ENCODE peak calls at places on chromosome 17, in nine cellular contexts. T is transverse colon, Q is right lobe of liver, F is stomach, A is heart left ventricle, H is uterus, E is body of pancreas, O is prostate gland, W is ovary. R is an unnamed sample. For H3K4me1, the result is how much of the 10 kb centered on the place peaks cover.

GRCh38 chr17:39696731-39697130 is 3.1 kb upstream of the ERBB2 start:
- DNase-seq in O (no peak), Q (no peak), H (no peak), T (no peak), W (no peak), F (no peak), E (no peak), A (no peak), R (no peak)

GRCh38 chr17:42243493-42243982 is 32.7 kb downstream of the STAT5B start:
- DNase-seq in Q (no peak), H (no peak), W (no peak), O (no peak), E (no peak), A (no peak), F (no peak), T (no peak), R (no peak)

GRCh38 chr17:32385971-32386370 is 36.0 kb downstream of the ZNF207 start:
- DNase-seq in A (no peak), Q (no peak), H (no peak), F (no peak), T (no peak), O (no peak), E (no peak), W (no peak), R (no peak)

GRCh38 chr17:37826497-37827115 is 81.7 kb upstream of the HNF1B start:
- DNase-seq in F (no peak), H (no peak), O (no peak), W (no peak), T (no peak), A (peak), E (no peak), Q (no peak), R (no peak)

GRCh38 chr17:41678907-41679739 is 9.6 kb upstream of the EIF1 start:
- DNase-seq in E (no peak), T (no peak), H (no peak), Q (no peak), O (no peak), F (no peak), W (no peak), A (no peak), R (no peak)

GRCh38 chr17:40339068-40339699 is 25.4 kb downstream of the GJD3 start:
- DNase-seq in F (no peak), W (peak), H (no peak), O (no peak), A (no peak), Q (no peak), T (peak), E (no peak), R (no peak)

GRCh38 chr17:75535119-75535537 is 9.6 kb downstream of the LLGL2 start:
- DNase-seq in O (no peak), H (no peak), Q (no peak), W (no peak), F (peak), T (peak), A (no peak), E (no peak), R (no peak)

GRCh38 chr17:4142107-4142900 is 526 bp downstream of the ZZEF1 start:
- DNase-seq in F (peak), A (peak), T (peak), O (no peak), H (no peak), E (peak), W (peak), Q (peak), R (no peak)

GRCh38 chr17:80817861-80818260 is 173.8 kb upstream of the CHMP6 start:
- DNase-seq in O (no peak), A (no peak), T (no peak), F (no peak), E (no peak), H (no peak), Q (no peak), W (no peak), R (no peak)

GRCh38 chr17:80820331-80820730 is 171.3 kb upstream of the CHMP6 start:
- DNase-seq in Q (no peak), W (no peak), T (no peak), F (no peak), O (no peak), H (no peak), A (no peak), E (no peak), R (no peak)

GRCh38 chr17:80817321-80817845 is 174.3 kb upstream of the CHMP6 start:
- DNase-seq in O (no peak), W (peak), E (peak), A (no peak), F (no peak), H (no peak), Q (no peak), T (no peak), R (no peak)

GRCh38 chr17:80819422-80820164 is 172.0 kb upstream of the CHMP6 start:
- DNase-seq in A (no peak), Q (peak), O (no peak), E (no peak), H (no peak), T (peak), W (peak), F (no peak), R (no peak)

DNA sequence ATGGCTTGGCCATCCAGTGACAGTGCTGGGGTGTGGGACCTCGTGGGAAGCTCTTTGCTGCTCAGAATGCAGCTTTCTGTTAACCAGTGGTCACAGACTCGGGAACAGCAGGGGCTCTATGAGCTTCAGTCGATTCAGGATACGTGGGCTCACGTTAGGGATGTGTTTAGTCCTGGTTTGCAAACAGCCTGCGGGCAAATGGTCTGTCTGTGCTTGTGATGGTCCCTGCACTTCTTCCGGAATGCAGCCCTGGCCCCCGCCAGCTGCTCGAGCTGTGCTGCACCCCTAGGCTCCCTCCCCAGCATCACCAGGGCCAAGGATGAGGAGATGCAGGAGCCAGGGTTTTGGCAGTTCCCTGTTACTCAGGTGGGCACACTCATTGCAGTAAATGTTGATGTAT is 172.8 kb upstream of the CHMP6 start:
- DNase-seq in F (no peak), O (no peak), H (no peak), W (no peak), E (no peak), T (peak), Q (no peak), A (no peak), R (no peak)
- TF ChIP-seq POLR2A in F (no peak), O (no peak), H (no peak), W (no peak), E (no peak), T (no peak), Q (no peak), A (no peak), R (no peak)

GRCh38 chr17:21164226-21165019 is 37.7 kb downstream of the DHRS7B start:
- DNase-seq in A (no peak), O (no peak), E (no peak), F (no peak), W (no peak), Q (no peak), H (no peak), T (no peak), R (no peak)

GRCh38 chr17:21161498-21162393 is 35.0 kb downstream of the DHRS7B start:
- DNase-seq in T (no peak), W (no peak), F (no peak), E (no peak), A (no peak), O (no peak), Q (no peak), H (no peak), R (no peak)

GRCh38 chr17:21160401-21160800 is 33.6 kb downstream of the DHRS7B start:
- DNase-seq in E (no peak), Q (no peak), O (no peak), H (no peak), A (no peak), T (no peak), W (no peak), F (no peak), R (no peak)

GRCh38 chr17:21162394-21162775 is 35.6 kb downstream of the DHRS7B start:
- DNase-seq in O (no peak), A (no peak), W (no peak), T (no peak), H (no peak), E (no peak), F (no peak), Q (no peak), R (no peak)

GRCh38 chr17:21163101-21163500 is 36.3 kb downstream of the DHRS7B start:
- DNase-seq in A (no peak), O (no peak), H (no peak), W (no peak), Q (no peak), F (no peak), E (no peak), T (no peak), R (no peak)
- H3K4me1 ChIP-seq in A (under half), O (under half), H (under half), W (under half), Q (under half), F (half or more), E (under half), T (under half), R (under half)

GRCh38 chr17:82520041-82520910 is 744 bp downstream of the FOXK2 start:
- DNase-seq in H (peak), Q (no peak), E (peak), F (no peak), O (no peak), A (peak), T (no peak), W (peak), R (no peak)

GRCh38 chr17:82517230-82517865 is 2.2 kb upstream of the FOXK2 start:
- DNase-seq in H (no peak), T (no peak), Q (no peak), O (no peak), F (peak), A (no peak), E (no peak), W (no peak), R (no peak)

GRCh38 chr17:82524540-82524939 is 5.0 kb downstream of the FOXK2 start:
- DNase-seq in H (no peak), T (no peak), O (no peak), Q (no peak), A (no peak), F (no peak), W (no peak), E (no peak), R (no peak)

GRCh38 chr17:82518826-82519810 is at the start of gene FOXK2:
- DNase-seq in E (peak), W (peak), H (peak), Q (peak), O (peak), F (peak), T (peak), A (peak), R (peak)
- TF ChIP-seq POLR2A in E (peak), W (peak), H (peak), Q (peak), O (peak), F (no peak), T (no peak), A (no peak), R (no peak)

GRCh38 chr17:82376042-82376730 is 4.6 kb downstream of the UTS2R start:
- DNase-seq in O (no peak), T (no peak), H (no peak), A (no peak), Q (peak), W (no peak), E (no peak), F (no peak), R (no peak)

GRCh38 chr17:82373731-82374625 is 2.4 kb downstream of the UTS2R start:
- DNase-seq in W (no peak), A (no peak), O (no peak), E (no peak), Q (peak), T (no peak), H (no peak), F (no peak), R (no peak)

GRCh38 chr17:82372591-82373452 is 1.3 kb downstream of the UTS2R start:
- DNase-seq in O (no peak), F (no peak), T (no peak), Q (peak), H (no peak), E (peak), A (no peak), W (peak), R (no peak)

GRCh38 chr17:82375359-82376041 is 3.9 kb downstream of the UTS2R start:
- DNase-seq in O (no peak), H (no peak), F (no peak), E (no peak), A (no peak), W (no peak), T (no peak), Q (peak), R (no peak)

GRCh38 chr17:82374626-82375331 is 3.2 kb downstream of the UTS2R start:
- DNase-seq in T (no peak), A (no peak), H (no peak), E (no peak), F (no peak), W (no peak), O (no peak), Q (no peak), R (no peak)
- H3K4me1 ChIP-seq in T (under half), A (under half), H (under half), E (under half), F (under half), W (under half), O (under half), Q (under half), R (under half)

DNA sequence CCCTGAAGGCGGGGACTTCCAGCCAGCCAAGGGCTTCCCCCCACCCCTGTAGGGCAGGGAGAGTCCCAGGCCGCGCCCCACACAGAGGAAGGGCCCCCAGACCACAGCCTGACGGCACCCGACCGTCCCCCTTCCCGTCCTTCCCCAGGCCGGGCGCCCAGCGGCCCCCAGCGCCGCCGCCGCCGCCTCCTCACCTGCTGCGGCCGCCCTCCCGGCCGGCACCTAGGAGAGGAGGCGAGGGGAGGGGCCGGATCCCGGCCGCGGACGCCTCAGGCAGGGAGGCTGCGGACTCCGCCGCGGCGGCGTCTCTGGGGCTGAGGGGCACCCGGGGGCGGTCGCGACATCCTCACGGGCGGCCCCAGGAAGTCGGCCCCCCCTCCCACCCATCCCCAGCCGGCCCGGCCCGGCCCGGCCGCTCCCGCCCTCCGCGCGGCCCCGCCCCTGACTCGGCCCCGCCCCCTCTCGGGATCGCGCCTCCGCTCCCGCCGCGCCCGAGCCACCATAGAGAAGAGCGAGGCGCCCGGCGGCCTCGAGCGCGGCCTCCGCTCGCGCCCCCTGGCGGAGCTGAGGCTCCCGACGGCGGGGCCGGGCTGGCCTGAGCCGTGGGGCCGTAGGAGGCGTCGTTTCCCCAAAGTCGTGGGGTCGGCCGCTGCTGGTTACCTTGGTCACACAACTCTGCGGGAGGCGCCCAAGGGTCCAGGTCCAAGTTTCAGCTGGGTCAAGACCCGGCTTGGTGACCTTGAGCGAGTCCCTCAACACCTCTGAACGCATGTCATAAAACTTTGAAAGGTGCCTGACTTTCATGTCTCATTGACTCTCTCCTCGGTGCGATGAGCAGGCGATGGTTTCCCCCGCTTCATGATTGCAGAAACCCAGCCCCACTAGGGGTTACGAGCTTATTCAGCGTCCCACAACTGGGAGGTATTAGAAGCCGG is 25.7 kb upstream of the RFFL start:
- DNase-seq in A (peak), T (peak), E (peak), W (peak), F (peak), H (peak), O (peak), Q (peak), R (peak)
- TF ChIP-seq POLR2A in A (no peak), T (peak), E (peak), W (peak), F (no peak), H (no peak), O (peak), Q (peak), R (peak)

DNA sequence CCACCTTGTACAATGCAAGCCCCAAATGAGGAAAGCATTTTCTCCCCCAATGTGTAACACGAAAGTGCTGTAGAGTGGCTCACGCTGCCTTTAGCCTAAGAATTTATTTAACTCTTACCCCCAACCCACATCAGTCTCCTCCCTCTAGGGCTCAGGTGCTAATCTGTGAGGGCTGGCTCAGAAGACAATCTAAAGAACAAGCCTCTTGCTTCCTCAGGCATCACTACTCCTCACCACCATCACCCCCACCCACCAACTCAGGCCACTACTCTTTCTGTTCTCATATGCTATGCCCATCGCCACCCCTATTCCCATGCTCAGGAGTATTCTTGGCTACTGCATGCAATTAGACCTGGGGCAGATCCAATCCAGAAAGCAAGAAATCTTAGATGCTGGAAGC is 3.9 kb upstream of the CCL2 start:
- DNase-seq in E (no peak), Q (no peak), F (no peak), W (no peak), H (no peak), A (no peak), O (no peak), T (no peak), R (no peak)
- H3K4me1 ChIP-seq in E (half or more), Q (under half), F (half or more), W (under half), H (half or more), A (half or more), O (under half), T (half or more), R (half or more)

GRCh38 chr17:55561316-55561972 is 50.2 kb upstream of the SMIM36 start:
- DNase-seq in A (no peak), W (no peak), O (no peak), F (no peak), Q (no peak), E (no peak), T (no peak), H (no peak), R (no peak)
- TF ChIP-seq POLR2A in A (no peak), W (no peak), O (no peak), F (no peak), Q (no peak), E (no peak), T (no peak), H (no peak), R (no peak)

GRCh38 chr17:78893684-78894083 is 9.3 kb downstream of the CEP295NL start:
- DNase-seq in E (no peak), F (no peak), A (no peak), T (no peak), Q (no peak), H (no peak), O (no peak), W (no peak), R (no peak)
- H3K4me1 ChIP-seq in E (under half), F (half or more), A (under half), T (half or more), Q (under half), H (under half), O (under half), W (under half), R (under half)

DNA sequence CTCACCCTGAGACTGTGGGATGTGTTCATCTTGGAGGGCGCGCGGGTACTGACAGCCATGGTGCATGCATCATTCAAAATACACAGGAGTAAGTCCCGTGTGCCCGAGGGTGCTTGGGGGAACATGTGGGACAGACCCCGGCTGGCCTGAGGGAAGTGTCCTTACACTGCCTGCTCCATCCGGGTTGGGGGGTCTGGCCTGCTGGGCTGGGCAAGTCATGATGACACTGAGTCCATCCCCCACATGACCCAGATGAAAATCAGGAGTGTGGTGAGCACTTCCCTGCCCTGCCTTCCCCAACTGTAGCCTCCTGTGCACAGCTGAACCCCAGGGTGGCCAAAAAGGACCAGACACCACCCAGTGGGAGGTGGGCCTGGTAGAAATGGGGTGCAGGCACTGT is 10.8 kb downstream of the TBC1D26 start:
- DNase-seq in A (no peak), H (no peak), W (no peak), F (no peak), E (no peak), O (no peak), T (no peak), Q (peak), R (no peak)
- TF ChIP-seq POLR2A in A (no peak), H (no peak), W (no peak), F (no peak), E (no peak), O (no peak), T (no peak), Q (no peak), R (no peak)

GRCh38 chr17:61296058-61296457 is 103.6 kb upstream of the TBX2 start:
- DNase-seq in Q (no peak), W (no peak), H (no peak), E (no peak), F (no peak), A (no peak), T (no peak), O (no peak), R (no peak)

GRCh38 chr17:61289408-61290385 is 109.9 kb upstream of the TBX2 start:
- DNase-seq in A (no peak), T (no peak), F (no peak), Q (no peak), O (no peak), H (no peak), E (no peak), W (no peak), R (no peak)

GRCh38 chr17:61294777-61295176 is 104.9 kb upstream of the TBX2 start:
- DNase-seq in T (no peak), H (no peak), W (no peak), F (no peak), A (no peak), Q (no peak), O (no peak), E (no peak), R (no peak)

GRCh38 chr17:61294286-61294685 is 105.4 kb upstream of the TBX2 start:
- DNase-seq in E (no peak), A (no peak), W (no peak), T (no peak), F (no peak), O (no peak), H (no peak), Q (no peak), R (no peak)

DNA sequence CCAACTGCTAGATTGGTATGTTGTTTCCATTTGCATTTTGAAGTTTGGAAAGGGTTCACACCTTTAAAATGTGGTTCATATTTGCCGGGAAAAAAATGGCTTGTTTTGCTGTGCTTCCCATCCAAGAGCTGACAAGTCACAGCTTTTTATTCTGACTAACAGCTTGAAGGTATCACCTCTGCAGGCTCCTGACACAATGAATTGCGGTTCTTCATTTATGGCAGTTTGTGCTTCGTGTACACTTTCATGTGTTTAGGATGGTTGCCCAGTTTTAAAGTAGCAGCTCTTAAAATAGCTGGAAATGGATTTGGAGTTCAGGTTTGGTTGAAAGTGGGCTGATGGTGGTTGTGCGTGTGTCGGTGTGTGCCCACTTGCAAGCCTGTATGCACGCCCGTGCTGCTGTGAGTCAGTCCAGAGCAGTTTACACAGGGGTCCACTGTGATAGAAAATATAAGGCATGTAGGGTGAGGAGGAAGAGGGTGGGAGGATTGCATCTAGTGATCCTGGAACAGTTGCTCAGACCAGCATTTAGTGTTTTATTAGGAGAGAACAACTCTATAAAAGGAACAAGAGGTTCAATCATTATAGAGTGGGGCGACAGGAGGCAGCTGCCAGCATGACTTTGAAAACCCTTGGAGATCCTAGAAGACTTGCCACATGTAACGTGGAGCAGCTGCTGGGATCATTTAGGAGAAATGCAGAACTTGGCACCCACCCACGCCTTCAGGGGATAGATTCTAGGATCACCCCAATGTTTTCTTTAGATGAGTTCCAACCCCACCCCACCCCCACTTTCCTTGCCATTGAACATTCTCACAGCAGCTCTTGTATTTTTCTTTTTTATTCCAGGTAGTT is 108.0 kb upstream of the TBX2 start:
- DNase-seq in O (peak), W (no peak), Q (no peak), E (no peak), F (no peak), A (no peak), T (no peak), H (no peak), R (no peak)
- H3K4me1 ChIP-seq in O (under half), W (under half), Q (under half), E (under half), F (under half), A (under half), T (under half), H (under half), R (under half)